ENCODE peak calls at places on chromosomes 4 and X, in seven cellular contexts. T, G, Y, K, A, D and U are unnamed samples.

GRCh38 chrX:147838465-147839131 is 73.1 kb upstream of the FMR1 start:
- DNase-seq in D (no peak), T (peak; percentile 64), K (no peak), A (no peak), G (no peak), Y (no peak), U (no peak)

GRCh38 chr4:103306870-103307345 is 108.8 kb upstream of the CENPE start:
- DNase-seq in Y (peak; percentile 92), T (no peak), A (peak; percentile 28), D (no peak), K (peak; percentile 10), G (no peak), U (no peak)

GRCh38 chr4:118898684-118899138 is 10.1 kb downstream of the SYNPO2 start:
- DNase-seq in T (no peak), D (no peak), K (no peak), Y (no peak), G (no peak), A (no peak), U (no peak)

GRCh38 chr4:53432528-53433424 is 55.3 kb downstream of the FIP1L1 start:
- DNase-seq in D (no peak), T (no peak), G (no peak), Y (no peak), A (no peak), K (no peak), U (no peak)

GRCh38 chrX:85928606-85929005 is 118.8 kb downstream of the CHM start:
- DNase-seq in T (no peak), K (no peak), A (no peak), D (no peak), Y (no peak), G (no peak), U (no peak)

GRCh38 chrX:150870059-150870458 is 28.4 kb downstream of the CD99L2 start:
- DNase-seq in D (no peak), G (no peak), K (no peak), A (no peak), Y (peak; percentile 31), T (no peak), U (no peak)

GRCh38 chrX:15790766-15791380 is 589 bp downstream of the ZRSR2 start:
- DNase-seq in Y (peak; percentile 22), G (no peak), D (no peak), K (peak; percentile 2), T (no peak), A (peak; percentile 1), U (no peak)

GRCh38 chr4:107838763-107839162 is 14.0 kb downstream of the SGMS2 start:
- DNase-seq in T (no peak), D (no peak), G (no peak), K (no peak), A (no peak), Y (no peak), U (no peak)

GRCh38 chrX:53435997-53436396 is 1.8 kb upstream of the HSD17B10 start:
- DNase-seq in K (peak; percentile 60), D (peak; percentile 71), Y (peak; percentile 29), A (peak; percentile 57), G (peak; percentile 59), T (peak; percentile 90), U (peak; percentile 35)

GRCh38 chr4:119210760-119211159 is 1.8 kb upstream of the USP53 start:
- DNase-seq in K (no peak), G (no peak), D (no peak), T (no peak), Y (no peak), A (no peak), U (no peak)